ENCODE peak calls at places on chromosome 21, in nine cellular contexts. One of them, this sample, is unnamed.

GRCh38 chr21:25735221-25735894 is 586 bp downstream of the GABPA start:
- DNase-seq in HFFc6: peak; percentile 73
- DNase-seq in activated CD8-positive, alpha-beta memory T cell treated with anti-CD3 and anti-CD28 coated beads, Interleukin-2, amount 10 ng/mL, durations not matched to agents 7 days and 5 days: peak; percentile 93
- DNase-seq in CD8-positive, alpha-beta T cell: peak; percentile 90
- DNase-seq in nephron progenitor cell: peak; percentile 79
- DNase-seq in GM06990: peak; percentile 91
- DNase-seq in HAP-1: peak; percentile 94
- DNase-seq in 8988T: peak; percentile 15
- DNase-seq in small intestine: peak; percentile 93
- DNase-seq in this sample: peak; percentile 87

GRCh38 chr21:32844653-32845443 is 73.3 kb upstream of the PAXBP1 start:
- DNase-seq in HFFc6: peak; percentile 72
- DNase-seq in activated CD8-positive, alpha-beta memory T cell treated with anti-CD3 and anti-CD28 coated beads, Interleukin-2, amount 10 ng/mL, durations not matched to agents 7 days and 5 days: no peak
- DNase-seq in CD8-positive, alpha-beta T cell: no peak
- DNase-seq in nephron progenitor cell: no peak
- DNase-seq in GM06990: no peak
- DNase-seq in HAP-1: no peak
- DNase-seq in 8988T: no peak
- DNase-seq in small intestine: peak; percentile 57
- DNase-seq in this sample: no peak

GRCh38 chr21:41222247-41223068 is 54.5 kb downstream of the BACE2 start:
- DNase-seq in HFFc6: no peak
- DNase-seq in activated CD8-positive, alpha-beta memory T cell treated with anti-CD3 and anti-CD28 coated beads, Interleukin-2, amount 10 ng/mL, durations not matched to agents 7 days and 5 days: no peak
- DNase-seq in CD8-positive, alpha-beta T cell: no peak
- DNase-seq in nephron progenitor cell: no peak
- DNase-seq in GM06990: no peak
- DNase-seq in HAP-1: no peak
- DNase-seq in 8988T: no peak
- DNase-seq in small intestine: no peak
- DNase-seq in this sample: no peak

GRCh38 chr21:32155226-32155625 is 123.6 kb downstream of the MIS18A start:
- DNase-seq in HFFc6: no peak
- DNase-seq in activated CD8-positive, alpha-beta memory T cell treated with anti-CD3 and anti-CD28 coated beads, Interleukin-2, amount 10 ng/mL, durations not matched to agents 7 days and 5 days: no peak
- DNase-seq in CD8-positive, alpha-beta T cell: no peak
- DNase-seq in nephron progenitor cell: no peak
- DNase-seq in GM06990: no peak
- DNase-seq in HAP-1: no peak
- DNase-seq in 8988T: no peak
- DNase-seq in small intestine: no peak
- DNase-seq in this sample: no peak

GRCh38 chr21:45607922-45608295 is 35.6 kb upstream of the PCBP3 start:
- DNase-seq in HFFc6: no peak
- DNase-seq in activated CD8-positive, alpha-beta memory T cell treated with anti-CD3 and anti-CD28 coated beads, Interleukin-2, amount 10 ng/mL, durations not matched to agents 7 days and 5 days: peak; percentile 23
- DNase-seq in CD8-positive, alpha-beta T cell: no peak
- DNase-seq in nephron progenitor cell: no peak
- DNase-seq in GM06990: no peak
- DNase-seq in HAP-1: no peak
- DNase-seq in 8988T: no peak
- DNase-seq in small intestine: no peak
- DNase-seq in this sample: no peak

GRCh38 chr21:43867332-43867703 is 2.3 kb downstream of the AGPAT3 start:
- DNase-seq in HFFc6: no peak
- DNase-seq in activated CD8-positive, alpha-beta memory T cell treated with anti-CD3 and anti-CD28 coated beads, Interleukin-2, amount 10 ng/mL, durations not matched to agents 7 days and 5 days: no peak
- DNase-seq in CD8-positive, alpha-beta T cell: no peak
- DNase-seq in nephron progenitor cell: no peak
- DNase-seq in GM06990: no peak
- DNase-seq in HAP-1: no peak
- DNase-seq in 8988T: no peak
- DNase-seq in small intestine: no peak
- DNase-seq in this sample: no peak

GRCh38 chr21:17858764-17859163 is 39.6 kb upstream of the C21orf91 start:
- DNase-seq in HFFc6: no peak
- DNase-seq in activated CD8-positive, alpha-beta memory T cell treated with anti-CD3 and anti-CD28 coated beads, Interleukin-2, amount 10 ng/mL, durations not matched to agents 7 days and 5 days: no peak
- DNase-seq in CD8-positive, alpha-beta T cell: no peak
- DNase-seq in nephron progenitor cell: no peak
- DNase-seq in GM06990: no peak
- DNase-seq in HAP-1: no peak
- DNase-seq in 8988T: no peak
- DNase-seq in small intestine: no peak
- DNase-seq in this sample: no peak

GRCh38 chr21:45407629-45408247 is 2.8 kb downstream of the COL18A1 start:
- DNase-seq in HFFc6: no peak
- DNase-seq in activated CD8-positive, alpha-beta memory T cell treated with anti-CD3 and anti-CD28 coated beads, Interleukin-2, amount 10 ng/mL, durations not matched to agents 7 days and 5 days: no peak
- DNase-seq in CD8-positive, alpha-beta T cell: no peak
- DNase-seq in nephron progenitor cell: no peak
- DNase-seq in GM06990: no peak
- DNase-seq in HAP-1: no peak
- DNase-seq in 8988T: no peak
- DNase-seq in small intestine: no peak
- DNase-seq in this sample: no peak

GRCh38 chr21:14073615-14074014 is 137.1 kb downstream of the LIPI start:
- DNase-seq in HFFc6: no peak
- DNase-seq in activated CD8-positive, alpha-beta memory T cell treated with anti-CD3 and anti-CD28 coated beads, Interleukin-2, amount 10 ng/mL, durations not matched to agents 7 days and 5 days: no peak
- DNase-seq in CD8-positive, alpha-beta T cell: no peak
- DNase-seq in nephron progenitor cell: no peak
- DNase-seq in GM06990: no peak
- DNase-seq in HAP-1: no peak
- DNase-seq in 8988T: no peak
- DNase-seq in small intestine: no peak
- DNase-seq in this sample: no peak

GRCh38 chr21:25790122-25790951 is 55.6 kb downstream of the GABPA start:
- DNase-seq in HFFc6: peak; percentile 34
- DNase-seq in activated CD8-positive, alpha-beta memory T cell treated with anti-CD3 and anti-CD28 coated beads, Interleukin-2, amount 10 ng/mL, durations not matched to agents 7 days and 5 days: no peak
- DNase-seq in CD8-positive, alpha-beta T cell: no peak
- DNase-seq in nephron progenitor cell: no peak
- DNase-seq in GM06990: no peak
- DNase-seq in HAP-1: peak; percentile 35
- DNase-seq in 8988T: no peak
- DNase-seq in small intestine: peak; percentile 36
- DNase-seq in this sample: no peak

GRCh38 chr21:32320726-32321125 is 22.1 kb downstream of the MRAP start:
- DNase-seq in HFFc6: no peak
- DNase-seq in activated CD8-positive, alpha-beta memory T cell treated with anti-CD3 and anti-CD28 coated beads, Interleukin-2, amount 10 ng/mL, durations not matched to agents 7 days and 5 days: no peak
- DNase-seq in CD8-positive, alpha-beta T cell: no peak
- DNase-seq in nephron progenitor cell: no peak
- DNase-seq in GM06990: no peak
- DNase-seq in HAP-1: no peak
- DNase-seq in 8988T: no peak
- DNase-seq in small intestine: no peak
- DNase-seq in this sample: no peak

This sample was measured in CD4-positive, alpha-beta T cell.